ENCODE peak calls at places on chromosomes 5 and 9, in seven cellular contexts. E is A549, Q is gastrocnemius medialis, X is GM12892, V is breast epithelium, R is GM12891, L is uterus. I is an unnamed sample.

GRCh38 chr9:117936185-117936758 is 232.1 kb downstream of the TLR4 start:
- DNase-seq in V (no peak), L (no peak), R (no peak), Q (no peak), E (no peak), X (no peak), I (no peak)

GRCh38 chr9:26245072-26245471 is 566.8 kb upstream of the TUSC1 start:
- DNase-seq in V (no peak), R (no peak), L (no peak), Q (no peak), X (no peak), E (no peak), I (no peak)

GRCh38 chr5:80156156-80156555 is 99.7 kb downstream of the SERINC5 start:
- DNase-seq in R (no peak), V (no peak), L (no peak), E (no peak), Q (no peak), X (no peak), I (no peak)

GRCh38 chr9:95084254-95084934 is 233.1 kb downstream of the FANCC start:
- DNase-seq in X (no peak), E (no peak), Q (peak), L (no peak), R (no peak), V (no peak), I (no peak)

GRCh38 chr9:130172858-130173461 is 756 bp downstream of the NCS1 start:
- DNase-seq in V (no peak), Q (no peak), X (no peak), E (peak), R (no peak), L (peak), I (peak)

GRCh38 chr9:131019387-131020239 is 10.6 kb downstream of the LAMC3 start:
- DNase-seq in V (no peak), X (no peak), E (no peak), L (no peak), Q (no peak), R (no peak), I (no peak)

GRCh38 chr9:36808246-36808645 is 225.8 kb downstream of the PAX5 start:
- DNase-seq in R (no peak), L (no peak), X (no peak), Q (no peak), E (no peak), V (no peak), I (no peak)

GRCh38 chr5:85814596-85814995 is 803.1 kb upstream of the COX7C start:
- DNase-seq in E (no peak), Q (no peak), L (no peak), R (no peak), V (no peak), X (no peak), I (no peak)

GRCh38 chr9:70868044-70868443 is 253.4 kb downstream of the TRPM3 start:
- DNase-seq in X (no peak), E (no peak), Q (no peak), L (no peak), R (no peak), V (no peak), I (no peak)

GRCh38 chr5:149442563-149443182 is 63.6 kb upstream of the IL17B start:
- DNase-seq in E (peak), R (peak), X (peak), V (peak), Q (peak), L (peak), I (peak)

GRCh38 chr9:116549061-116549664 is 137.9 kb upstream of the TRIM32 start:
- DNase-seq in V (no peak), L (peak), X (no peak), R (no peak), Q (peak), E (peak), I (no peak)

GRCh38 chr9:128892223-128892892 is 10.4 kb downstream of the LRRC8A start:
- DNase-seq in X (no peak), L (peak), V (peak), E (peak), R (no peak), Q (peak), I (peak)

GRCh38 chr9:137095664-137096517 is 9.1 kb downstream of the MAN1B1 start:
- DNase-seq in L (no peak), X (peak), V (no peak), E (no peak), R (peak), Q (no peak), I (no peak)

GRCh38 chr5:149371296-149371962 is 7.7 kb downstream of the IL17B start:
- DNase-seq in Q (peak), L (peak), E (peak), X (peak), V (no peak), R (peak), I (peak)

GRCh38 chr9:127557466-127557869 is 54.6 kb upstream of the STXBP1 start:
- DNase-seq in Q (no peak), V (no peak), L (no peak), R (no peak), E (no peak), X (no peak), I (no peak)

GRCh38 chr9:83955985-83956287 is 24.1 kb downstream of the HNRNPK start:
- DNase-seq in X (no peak), V (no peak), L (peak), R (no peak), E (no peak), Q (no peak), I (no peak)

GRCh38 chr9:124349675-124350484 is 65.4 kb downstream of the PSMB7 start:
- DNase-seq in Q (no peak), E (no peak), R (no peak), X (no peak), L (no peak), V (no peak), I (no peak)

GRCh38 chr9:98222885-98223640 is 30.6 kb upstream of the CORO2A start:
- DNase-seq in Q (no peak), L (no peak), X (no peak), R (no peak), E (peak), V (no peak), I (no peak)
- TF ChIP-seq POLR2A in Q (no peak), L (no peak), X (no peak), R (no peak), E (no peak), V (no peak), I (no peak)

DNA sequence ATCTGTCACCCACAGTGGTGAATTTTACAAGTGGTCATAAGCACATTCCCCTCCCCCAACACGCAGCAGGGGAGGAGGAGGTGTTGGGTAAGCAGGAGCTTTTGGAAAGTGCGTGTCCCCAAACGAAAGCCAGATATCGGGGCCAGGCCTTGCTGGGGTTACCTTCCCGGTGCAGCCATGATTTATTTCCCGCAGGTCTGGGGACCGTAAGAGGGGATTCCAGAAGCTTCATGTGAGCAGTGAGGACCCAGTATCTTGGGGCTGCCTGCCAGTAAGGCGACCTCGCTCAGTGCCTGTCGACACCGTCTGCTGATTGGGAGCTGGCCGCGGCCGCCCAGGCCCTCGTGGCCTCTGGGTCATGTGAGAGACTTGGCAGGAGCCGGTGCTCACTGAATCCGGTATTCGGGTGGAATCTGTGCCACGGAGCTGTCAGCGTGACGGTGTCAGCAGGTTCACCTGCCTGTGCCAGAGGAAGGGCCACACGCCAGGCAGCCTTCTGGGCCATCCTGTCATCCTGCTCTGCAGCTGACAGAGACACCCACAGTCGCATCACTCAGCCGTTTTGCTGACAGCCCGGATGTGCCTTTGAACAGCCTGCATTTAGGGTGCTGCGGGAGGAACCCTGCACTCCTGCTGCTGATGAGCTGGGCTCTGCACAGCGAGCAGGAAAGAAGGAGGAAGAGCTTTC is 37.3 kb downstream of the SEC61B start:
- DNase-seq in Q (peak), X (no peak), L (peak), R (no peak), E (no peak), V (peak), I (peak)
- TF ChIP-seq POLR2A in Q (peak), X (no peak), L (no peak), R (no peak), E (no peak), V (no peak), I (no peak)

DNA sequence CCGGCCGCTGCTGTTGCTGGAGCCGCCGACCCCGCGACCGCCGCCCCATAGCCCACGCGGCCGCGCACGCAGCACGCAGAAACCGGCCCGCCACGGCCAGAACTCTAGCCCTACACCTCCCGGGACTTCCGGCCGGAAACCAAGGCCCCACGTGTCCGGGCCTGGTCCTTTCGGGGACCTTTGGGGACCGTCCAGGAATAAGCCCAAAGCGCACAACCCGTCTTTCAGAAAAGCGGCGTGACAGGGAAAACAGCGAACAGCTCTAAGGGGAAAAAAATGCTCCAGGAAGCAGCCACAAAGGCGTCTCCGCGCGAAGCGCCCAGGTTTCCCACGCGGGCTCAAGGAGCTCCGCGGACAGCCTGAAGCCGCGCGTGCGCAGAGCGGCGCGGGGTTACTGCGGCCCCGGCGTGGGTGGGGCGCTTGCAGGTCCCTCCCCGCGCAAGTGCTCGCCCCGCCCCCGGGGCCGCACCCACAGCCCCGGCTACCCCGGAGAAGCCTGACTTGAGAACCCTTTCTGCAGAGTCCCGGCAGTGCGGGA is at the start of the genes NSUN2 and SRD5A1:
- DNase-seq in Q (peak), X (peak), V (peak), R (peak), E (peak), L (peak), I (peak)
- TF ChIP-seq POLR2A in Q (peak), X (peak), V (peak), R (peak), E (peak), L (peak), I (peak)

GRCh38 chr9:77177143-77177893 is at the start of gene VPS13A:
- DNase-seq in L (peak), X (peak), R (peak), Q (peak), V (peak), E (peak), I (peak)
- TF ChIP-seq POLR2A in L (peak), X (peak), R (peak), Q (peak), V (no peak), E (peak), I (peak)